ENCODE peak calls at places on chromosomes 11 and 22, in six cellular contexts. J is mammary epithelial cell, R is fibroblast of mammary gland, C is brain microvascular endothelial cell, S is ovary, D is Caco-2. I is an unnamed sample.

GRCh38 chr11:123308077-123308476 is 113.0 kb upstream of the CLMP start:
- DNase-seq in J (no peak), R (peak; percentile 95), C (no peak), S (no peak), D (no peak), I (peak; percentile 84)

GRCh38 chr11:59728913-59729312 is 15.3 kb upstream of the OR10V1 start:
- DNase-seq in J (no peak), R (no peak), C (no peak), S (no peak), D (no peak), I (no peak)

GRCh38 chr11:44574620-44575287 is 9.3 kb downstream of the CD82 start:
- DNase-seq in J (peak; percentile 97), R (peak; percentile 95), C (peak; percentile 92), S (no peak), D (no peak), I (peak; percentile 95)

GRCh38 chr11:3981084-3981633 is 113.4 kb upstream of the RRM1 start:
- DNase-seq in J (no peak), R (no peak), C (no peak), S (no peak), D (no peak), I (no peak)

GRCh38 chr22:38718414-38718813 is 12.7 kb downstream of the GTPBP1 start:
- DNase-seq in J (peak; percentile 76), R (peak; percentile 85), C (peak; percentile 72), S (peak; percentile 26), D (peak; percentile 57), I (peak; percentile 82)

GRCh38 chr11:43708776-43709175 is 28.2 kb downstream of the HSD17B12 start:
- DNase-seq in J (no peak), R (no peak), C (no peak), S (no peak), D (peak; percentile 16), I (peak; percentile 18)

GRCh38 chr22:40641269-40641668 is 4.8 kb upstream of the MRTFA start:
- DNase-seq in J (no peak), R (no peak), C (no peak), S (no peak), D (no peak), I (no peak)

GRCh38 chr11:9210922-9211320 is 54.2 kb downstream of the DENND5A start:
- DNase-seq in J (peak; percentile 89), R (peak; percentile 14), C (no peak), S (no peak), D (no peak), I (no peak)

GRCh38 chr11:16125796-16126195 is 230.6 kb downstream of the SOX6 start:
- DNase-seq in J (peak; percentile 1), R (no peak), C (no peak), S (no peak), D (no peak), I (no peak)

GRCh38 chr11:117815262-117815803 is 9.2 kb downstream of the FXYD2 start:
- DNase-seq in J (no peak), R (no peak), C (no peak), S (no peak), D (no peak), I (no peak)

GRCh38 chr11:45685976-45686375 is 20.6 kb upstream of the CHST1 start:
- DNase-seq in J (no peak), R (no peak), C (no peak), S (no peak), D (no peak), I (no peak)

GRCh38 chr11:76316726-76317125 is 64.2 kb downstream of the THAP12 start:
- DNase-seq in J (no peak), R (no peak), C (no peak), S (no peak), D (no peak), I (no peak)

GRCh38 chr11:44217432-44217831 is 92.5 kb downstream of the ALX4 start:
- DNase-seq in J (no peak), R (no peak), C (no peak), S (no peak), D (no peak), I (no peak)

GRCh38 chr11:73152861-73153483 is 10.9 kb upstream of the FCHSD2 start:
- DNase-seq in J (no peak), R (no peak), C (no peak), S (no peak), D (no peak), I (no peak)

DNA sequence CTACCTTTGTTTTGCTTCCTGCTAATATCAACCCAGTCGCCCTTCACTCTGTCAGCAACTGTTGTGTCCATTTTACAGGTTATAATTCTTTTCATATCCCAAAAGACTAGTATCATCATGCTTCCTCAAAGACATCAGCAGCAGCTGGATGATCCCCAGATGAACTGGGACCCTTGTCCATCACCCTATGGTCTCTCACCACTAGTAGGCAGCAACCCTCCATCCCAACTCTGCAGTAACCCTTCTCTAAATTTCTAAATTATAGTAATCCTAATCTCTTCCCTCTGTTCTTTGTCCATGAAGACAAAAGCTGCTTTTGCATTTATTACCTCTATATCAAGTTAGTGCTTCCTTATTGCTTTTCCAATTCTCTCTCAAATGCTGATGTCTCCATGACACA is 1025.8 kb downstream of the FAM181B start:
- DNase-seq in J (no peak), R (no peak), C (no peak), S (no peak), D (no peak), I (no peak)
- TF ChIP-seq CTCF in J (peak; percentile 47), R (peak; percentile 20), C (peak; percentile 49), S (no peak), D (peak; percentile 55), I (peak; percentile 8)

GRCh38 chr22:33465554-33465953 is 407.4 kb upstream of the SYN3 start:
- DNase-seq in J (no peak), R (no peak), C (no peak), S (no peak), D (no peak), I (no peak)

GRCh38 chr22:33467067-33467466 is 408.9 kb upstream of the SYN3 start:
- DNase-seq in J (no peak), R (no peak), C (no peak), S (no peak), D (no peak), I (no peak)

GRCh38 chr22:33470456-33470855 is 412.3 kb upstream of the SYN3 start:
- DNase-seq in J (no peak), R (no peak), C (no peak), S (no peak), D (no peak), I (no peak)

GRCh38 chr22:33464698-33465097 is 406.5 kb upstream of the SYN3 start:
- DNase-seq in J (no peak), R (no peak), C (no peak), S (no peak), D (no peak), I (no peak)

GRCh38 chr22:33467718-33468117 is 409.5 kb upstream of the SYN3 start:
- DNase-seq in J (no peak), R (peak; percentile 26), C (no peak), S (no peak), D (no peak), I (no peak)
- TF ChIP-seq CTCF in J (no peak), R (peak; percentile 25), C (peak; percentile 51), S (no peak), D (no peak), I (no peak)

DNA sequence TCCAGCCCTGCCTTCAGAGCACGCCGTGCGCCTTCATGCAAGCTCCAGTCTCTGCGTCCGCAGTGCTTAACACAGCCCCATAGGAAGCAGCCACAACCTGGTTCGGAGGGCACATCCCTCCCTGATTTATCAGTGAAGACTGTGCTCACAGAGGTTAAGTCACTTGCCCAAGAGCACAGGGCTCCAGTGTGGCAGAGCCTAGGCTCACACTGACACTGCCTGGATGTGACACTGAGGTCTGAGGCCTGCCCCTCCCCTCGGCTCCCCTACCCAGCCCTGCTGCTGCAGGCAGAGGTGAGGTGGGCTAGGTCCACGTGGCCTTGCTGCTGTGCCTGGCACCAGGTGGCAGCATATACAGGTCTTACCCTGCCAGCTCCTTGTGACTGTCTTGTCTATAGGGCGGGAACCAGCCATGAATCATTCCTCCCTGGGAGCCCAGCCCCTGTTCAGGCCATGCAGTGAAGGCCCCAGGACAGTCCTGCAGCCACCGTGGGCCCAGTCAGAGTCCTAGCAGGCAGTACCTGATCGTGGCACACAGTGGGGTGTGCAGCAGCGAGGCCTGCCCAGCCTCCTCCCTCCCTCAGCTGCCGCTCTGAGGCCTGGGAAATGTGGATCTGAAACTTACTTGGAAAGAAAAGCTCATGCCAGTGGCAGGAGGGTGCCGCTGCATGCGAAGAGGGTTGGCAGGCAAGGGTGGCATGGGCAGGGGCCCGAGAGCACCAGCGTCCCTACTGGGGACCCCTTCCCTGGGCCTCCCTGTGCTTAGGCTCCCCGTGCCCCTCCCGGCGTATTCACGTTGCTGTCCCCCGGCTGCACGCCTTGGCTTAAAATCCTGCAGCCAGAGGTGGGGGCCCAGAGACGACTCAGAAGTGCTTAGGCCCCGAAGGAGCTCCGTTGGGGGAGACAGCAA is 1.2 kb upstream of the CERK start:
- DNase-seq in J (no peak), R (peak; percentile 56), C (peak; percentile 69), S (no peak), D (peak; percentile 53), I (peak; percentile 45)
- TF ChIP-seq CTCF in J (peak; percentile 45), R (peak; percentile 14), C (peak; percentile 41), S (no peak), D (peak; percentile 8), I (peak; percentile 31)

GRCh38 chr11:32430586-32431357 is 4.6 kb downstream of the WT1 start:
- DNase-seq in J (no peak), R (no peak), C (no peak), S (peak; percentile 82), D (no peak), I (peak; percentile 42)
- TF ChIP-seq CTCF in J (peak; percentile 11), R (peak; percentile 31), C (peak; percentile 36), S (peak; percentile 25), D (no peak), I (peak; percentile 5)

GRCh38 chr11:70326365-70326803 is 55.9 kb downstream of the PPFIA1 start:
- DNase-seq in J (no peak), R (peak; percentile 86), C (no peak), S (no peak), D (no peak), I (peak; percentile 90)

GRCh38 chr11:70319694-70320093 is 49.2 kb downstream of the PPFIA1 start:
- DNase-seq in J (no peak), R (no peak), C (no peak), S (no peak), D (no peak), I (peak; percentile 38)

GRCh38 chr11:70323811-70324210 is 53.3 kb downstream of the PPFIA1 start:
- DNase-seq in J (peak; percentile 13), R (peak; percentile 45), C (no peak), S (no peak), D (no peak), I (peak; percentile 25)

GRCh38 chr11:70324354-70325115 is 54.0 kb downstream of the PPFIA1 start:
- DNase-seq in J (no peak), R (no peak), C (peak; percentile 30), S (no peak), D (no peak), I (no peak)

GRCh38 chr11:70322653-70323052 is 52.2 kb downstream of the PPFIA1 start:
- DNase-seq in J (no peak), R (no peak), C (no peak), S (no peak), D (peak; percentile 27), I (no peak)
- TF ChIP-seq CTCF in J (no peak), R (no peak), C (no peak), S (no peak), D (no peak), I (no peak)

I was measured in cardiac fibroblast.